ENCODE peak calls at places on chromosomes 2 and 18, in eight cellular contexts. E is foreskin keratinocyte; T is CD4-positive, alpha-beta T cell; X is endothelial cell of umbilical vein; S is lung; A is heart right ventricle; V is OCI-LY7; H is suprapubic skin. W is an unnamed sample.

GRCh38 chr2:238777369-238778067 is 70.4 kb upstream of the TWIST2 start:
- DNase-seq in E (no peak), T (no peak), X (no peak), S (no peak), A (no peak), V (peak), H (no peak), W (no peak)

GRCh38 chr18:63063171-63063570 is 256.4 kb downstream of the BCL2 start:
- DNase-seq in E (no peak), T (no peak), X (no peak), S (no peak), A (no peak), V (no peak), H (no peak), W (no peak)

GRCh38 chr2:71556811-71557210 is 103.5 kb downstream of the DYSF start:
- DNase-seq in E (no peak), T (no peak), X (peak), S (no peak), A (no peak), V (no peak), H (no peak), W (no peak)

GRCh38 chr18:70380915-70381896 is 92.4 kb downstream of the SOCS6 start:
- DNase-seq in E (no peak), T (no peak), X (no peak), S (no peak), A (peak), V (no peak), H (no peak), W (peak)

GRCh38 chr18:48868468-48869466 is 82.0 kb downstream of the SMAD7 start:
- DNase-seq in E (no peak), T (no peak), X (no peak), S (no peak), A (no peak), V (peak), H (no peak), W (no peak)

GRCh38 chr2:218010116-218010837 is 7.5 kb upstream of the TNS1 start:
- DNase-seq in E (no peak), T (peak), X (peak), S (peak), A (peak), V (no peak), H (no peak), W (no peak)

GRCh38 chr2:241036964-241037421 is 38.6 kb downstream of the SNED1 start:
- DNase-seq in E (no peak), T (no peak), X (no peak), S (peak), A (no peak), V (no peak), H (no peak), W (no peak)

GRCh38 chr2:45585267-45585861 is 25.7 kb downstream of the SRBD1 start:
- DNase-seq in E (peak), T (no peak), X (peak), S (no peak), A (no peak), V (peak), H (no peak), W (no peak)

GRCh38 chr2:98333922-98334321 is 12.3 kb upstream of the CNGA3 start:
- DNase-seq in E (no peak), T (no peak), X (no peak), S (no peak), A (no peak), V (no peak), H (no peak), W (no peak)

GRCh38 chr18:3661121-3661520 is 211.1 kb downstream of the TGIF1 start:
- DNase-seq in E (no peak), T (no peak), X (no peak), S (no peak), A (no peak), V (peak), H (no peak), W (no peak)

GRCh38 chr2:134124047-134124753 is 129.7 kb upstream of the MGAT5 start:
- DNase-seq in E (no peak), T (no peak), X (no peak), S (no peak), A (no peak), V (peak), H (no peak), W (no peak)

GRCh38 chr2:42169869-42170465 is 814 bp downstream of the EML4 start:
- DNase-seq in E (no peak), T (no peak), X (no peak), S (no peak), A (no peak), V (peak), H (no peak), W (no peak)

GRCh38 chr2:11391941-11392266 is 47.5 kb upstream of the ROCK2 start:
- DNase-seq in E (no peak), T (no peak), X (no peak), S (no peak), A (no peak), V (no peak), H (no peak), W (no peak)

GRCh38 chr2:11396690-11396985 is 52.2 kb upstream of the ROCK2 start:
- DNase-seq in E (no peak), T (no peak), X (no peak), S (no peak), A (no peak), V (no peak), H (no peak), W (no peak)

GRCh38 chr2:11395389-11395788 is 51.0 kb upstream of the ROCK2 start:
- DNase-seq in E (no peak), T (no peak), X (no peak), S (no peak), A (peak), V (no peak), H (no peak), W (no peak)

GRCh38 chr2:11395971-11396689 is 51.7 kb upstream of the ROCK2 start:
- DNase-seq in E (no peak), T (no peak), X (no peak), S (no peak), A (no peak), V (no peak), H (no peak), W (no peak)

DNA sequence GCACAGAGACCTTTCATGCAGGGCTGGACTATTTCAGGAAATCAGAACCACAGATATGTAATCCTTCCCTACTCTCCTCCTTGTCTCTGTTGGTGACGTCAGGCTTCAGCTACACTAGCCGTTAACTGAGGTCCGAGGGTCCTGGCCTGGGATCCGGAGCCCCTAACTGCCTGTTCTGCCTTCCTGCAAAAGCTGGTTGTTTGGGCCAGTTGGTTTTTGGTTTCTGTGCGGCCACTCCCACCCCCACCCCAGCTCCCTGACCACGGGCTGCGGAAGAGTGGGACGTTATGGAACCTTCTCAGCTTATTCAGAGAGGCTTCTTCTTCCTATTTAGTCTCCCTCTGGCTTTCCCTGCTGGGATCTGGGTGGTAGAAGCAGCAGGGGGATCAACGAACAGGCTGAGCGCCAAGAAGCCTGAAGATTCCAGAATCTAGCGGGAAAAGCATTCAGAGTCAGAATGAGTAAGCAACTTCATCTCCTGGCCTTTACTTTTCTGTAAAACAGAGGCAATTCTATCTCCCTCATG is 49.3 kb upstream of the ROCK2 start:
- DNase-seq in E (no peak), T (no peak), X (no peak), S (no peak), A (no peak), V (no peak), H (no peak), W (no peak)
- H3K27ac ChIP-seq in E (no peak), T (no peak), X (no peak), S (no peak), A (peak), V (no peak), H (no peak), W (peak)

GRCh38 chr2:219733106-219733505 is 105.7 kb downstream of the SLC4A3 start:
- DNase-seq in E (peak), T (no peak), X (no peak), S (no peak), A (no peak), V (no peak), H (no peak), W (no peak)
- H3K27ac ChIP-seq in E (no peak), T (no peak), X (no peak), S (no peak), A (no peak), V (no peak), H (no peak), W (no peak)

GRCh38 chr2:226098861-226099466 is 699.5 kb downstream of the NYAP2 start:
- DNase-seq in E (no peak), T (no peak), X (no peak), S (no peak), A (no peak), V (no peak), H (no peak), W (no peak)
- H3K27ac ChIP-seq in E (no peak), T (no peak), X (no peak), S (no peak), A (no peak), V (no peak), H (no peak), W (no peak)

DNA sequence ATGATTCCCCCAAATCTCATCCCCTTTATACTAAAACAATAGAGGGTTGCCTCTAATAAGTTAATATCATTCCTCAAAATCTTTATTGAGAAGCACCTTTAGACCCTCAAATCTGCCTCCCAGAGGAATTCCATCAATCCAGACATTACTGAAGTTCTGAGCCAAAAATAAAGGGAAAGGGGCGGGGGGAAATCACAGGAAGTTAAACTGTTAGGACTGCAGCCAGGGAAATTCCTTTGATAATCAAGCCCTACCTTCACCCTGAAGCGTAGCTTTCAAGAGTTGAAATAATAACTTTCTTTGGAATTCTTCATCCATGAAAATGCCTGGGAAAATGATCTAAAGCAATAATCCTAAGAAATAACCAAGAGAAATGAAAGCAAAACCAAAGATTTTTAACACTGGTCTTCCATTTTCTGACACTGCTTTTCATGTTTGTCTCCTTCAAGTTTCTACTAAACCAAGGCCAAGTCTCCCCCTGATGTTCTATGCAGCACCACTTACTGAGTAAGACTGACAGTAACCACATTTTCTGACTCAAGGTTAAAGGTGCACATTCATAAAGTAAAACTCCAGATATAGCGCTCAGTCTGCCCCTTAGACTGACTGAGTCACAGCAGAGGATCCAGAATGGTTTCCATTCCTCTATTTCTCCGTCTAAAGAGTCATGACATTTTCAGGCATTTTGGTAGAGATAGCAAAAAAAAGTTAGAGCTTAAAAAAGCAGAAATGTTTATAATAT is 78.2 kb downstream of the TCF4 start:
- DNase-seq in E (peak), T (no peak), X (peak), S (no peak), A (no peak), V (peak), H (no peak), W (no peak)
- H3K27ac ChIP-seq in E (peak), T (no peak), X (peak), S (peak), A (peak), V (peak), H (peak), W (peak)

DNA sequence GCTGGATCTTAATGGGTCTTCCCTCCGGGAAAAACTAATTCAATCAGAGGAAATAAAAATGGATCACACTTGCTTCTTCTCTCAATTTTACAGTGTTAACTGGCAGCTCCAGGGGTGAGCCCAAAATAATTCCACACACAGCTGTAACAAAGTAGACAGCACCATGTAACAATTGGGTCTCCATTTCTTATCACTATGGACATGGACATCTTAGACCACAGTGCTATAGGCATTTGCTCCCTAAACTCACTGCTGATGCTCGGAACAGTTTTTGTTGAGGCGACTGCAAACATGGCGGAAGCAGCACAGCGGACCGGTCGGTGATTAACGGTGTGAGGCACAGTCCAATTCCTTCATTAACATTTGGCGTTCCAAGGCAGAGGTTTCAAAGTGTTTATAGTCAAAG is 144.7 kb upstream of the NCK2 start:
- DNase-seq in E (no peak), T (no peak), X (no peak), S (no peak), A (no peak), V (no peak), H (no peak), W (no peak)
- H3K27ac ChIP-seq in E (no peak), T (no peak), X (no peak), S (no peak), A (no peak), V (no peak), H (no peak), W (no peak)

GRCh38 chr18:21979171-21979560 is 190.2 kb upstream of the GATA6 start:
- DNase-seq in E (no peak), T (no peak), X (no peak), S (no peak), A (no peak), V (no peak), H (no peak), W (no peak)
- H3K27ac ChIP-seq in E (no peak), T (no peak), X (no peak), S (no peak), A (no peak), V (no peak), H (no peak), W (no peak)

DNA sequence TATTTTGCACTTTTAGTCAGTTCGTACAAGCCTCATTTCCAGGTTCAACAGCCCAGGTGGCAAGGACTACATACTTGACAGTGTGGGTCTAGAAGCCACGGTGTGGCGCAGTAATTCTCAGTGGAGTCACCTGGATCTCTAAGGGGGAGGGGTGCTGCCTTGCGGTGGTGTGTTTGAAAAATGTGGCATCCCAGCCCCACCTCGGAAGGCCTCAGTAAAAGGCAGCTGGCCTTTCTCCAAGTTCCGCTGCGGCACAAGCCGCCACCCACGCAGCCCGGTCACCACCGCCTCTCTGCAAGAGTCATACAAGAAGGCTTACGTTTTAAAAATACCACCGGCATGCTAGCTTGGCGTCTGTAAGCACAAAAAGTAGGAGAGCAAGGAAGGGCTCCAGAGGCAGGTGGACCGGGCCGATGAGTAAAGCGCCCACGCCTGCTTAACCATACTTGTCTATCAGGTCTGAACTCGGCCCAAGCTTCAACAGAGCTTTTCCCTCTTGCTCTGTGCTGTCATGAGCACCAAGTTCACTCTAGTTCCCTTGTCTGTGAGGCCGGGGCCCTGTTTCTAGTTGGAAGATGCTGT is 49.5 kb downstream of the SPRED2 start:
- DNase-seq in E (peak), T (peak), X (no peak), S (peak), A (peak), V (peak), H (peak), W (no peak)
- H3K27ac ChIP-seq in E (peak), T (no peak), X (no peak), S (peak), A (peak), V (peak), H (peak), W (no peak)

DNA sequence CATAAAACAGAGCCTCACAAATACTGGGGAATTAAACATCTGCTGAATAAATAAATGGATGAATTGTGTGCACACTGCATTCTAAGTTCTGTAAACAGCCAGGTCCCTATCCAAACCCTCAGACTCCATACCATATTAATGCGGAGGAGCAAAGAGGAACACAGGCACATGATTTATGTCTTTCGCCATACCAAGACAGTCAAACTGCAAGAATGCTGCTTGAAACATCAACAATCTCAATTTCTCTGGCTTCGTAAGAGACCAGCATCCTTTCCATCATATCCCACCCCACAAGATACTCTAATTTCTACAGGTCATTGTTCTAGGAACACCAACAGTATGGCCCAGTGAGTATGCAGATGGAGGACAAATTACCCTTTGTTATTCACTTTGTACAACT is 15.0 kb downstream of the KANSL3 start:
- DNase-seq in E (no peak), T (no peak), X (no peak), S (no peak), A (no peak), V (no peak), H (no peak), W (no peak)
- H3K27ac ChIP-seq in E (no peak), T (no peak), X (no peak), S (no peak), A (no peak), V (no peak), H (no peak), W (no peak)

GRCh38 chr2:27077231-27077630 is 1.2 kb upstream of the EMILIN1 start:
- DNase-seq in E (no peak), T (no peak), X (no peak), S (no peak), A (no peak), V (peak), H (no peak), W (no peak)

GRCh38 chr2:27072950-27073349 is 1.5 kb upstream of the OST4 start:
- DNase-seq in E (no peak), T (no peak), X (no peak), S (no peak), A (no peak), V (no peak), H (no peak), W (no peak)

GRCh38 chr2:27073782-27074181 is 2.3 kb upstream of the OST4 start:
- DNase-seq in E (no peak), T (no peak), X (no peak), S (no peak), A (no peak), V (no peak), H (no peak), W (no peak)

GRCh38 chr2:27076323-27076722 is 2.1 kb upstream of the EMILIN1 start:
- DNase-seq in E (no peak), T (no peak), X (no peak), S (no peak), A (no peak), V (no peak), H (no peak), W (no peak)

DNA sequence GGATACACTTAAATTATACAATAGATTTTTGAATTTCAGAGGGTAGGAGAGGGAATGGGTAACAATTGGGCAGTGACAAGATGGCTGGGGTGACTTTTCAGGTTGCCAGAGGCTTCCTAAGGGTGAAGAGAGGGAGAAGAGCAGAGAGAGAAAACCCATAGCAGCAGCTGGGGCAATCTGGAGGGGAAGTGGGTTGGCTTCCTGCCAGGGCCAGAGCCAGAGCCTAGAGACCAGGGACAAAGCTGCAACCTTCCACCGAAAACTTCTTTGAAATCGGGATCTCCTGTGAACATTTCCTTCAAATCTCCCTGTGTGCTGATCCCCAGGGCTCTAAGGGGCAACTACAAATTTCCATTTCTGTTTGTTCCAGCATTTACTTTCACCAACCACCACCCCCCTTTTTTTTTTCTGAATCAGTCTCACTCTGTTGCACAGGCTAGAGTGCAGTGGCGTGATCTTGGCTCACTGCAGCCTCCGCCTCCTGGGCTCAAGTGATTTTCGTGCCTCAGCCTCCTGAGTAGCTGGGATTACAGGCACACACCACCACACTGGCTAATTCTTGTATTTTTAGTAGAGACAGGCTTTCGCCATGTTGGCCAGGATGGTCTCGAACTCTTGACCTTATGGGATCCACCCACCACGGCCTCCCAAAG is 3.1 kb upstream of the EMILIN1 start:
- DNase-seq in E (no peak), T (peak), X (peak), S (peak), A (peak), V (peak), H (no peak), W (no peak)
- H3K27ac ChIP-seq in E (no peak), T (no peak), X (no peak), S (no peak), A (peak), V (peak), H (no peak), W (no peak)

W was measured in caudate nucleus.